ENCODE peak calls at places on chromosome 6, in six cellular contexts. One of them, this sample, is unnamed. For H3K27me3, the result is how much of the 10 kb centered on the place peaks cover.

GRCh38 chr6:75855047-75855446 is 106.0 kb downstream of the MYO6 start:
- DNase-seq in GM23338: peak
- DNase-seq in breast epithelium: no peak
- DNase-seq in MM.1S: peak
- DNase-seq in endothelial cell of umbilical vein: peak
- DNase-seq in lower lobe of right lung: no peak
- DNase-seq in this sample: peak

GRCh38 chr6:39388526-39389371 is 66.2 kb upstream of the KCNK16 start:
- DNase-seq in GM23338: no peak
- DNase-seq in breast epithelium: no peak
- DNase-seq in MM.1S: no peak
- DNase-seq in endothelial cell of umbilical vein: no peak
- DNase-seq in lower lobe of right lung: no peak
- DNase-seq in this sample: no peak

GRCh38 chr6:162055365-162055764 is 672.2 kb downstream of the PRKN start:
- DNase-seq in GM23338: peak
- DNase-seq in breast epithelium: no peak
- DNase-seq in MM.1S: no peak
- DNase-seq in endothelial cell of umbilical vein: no peak
- DNase-seq in lower lobe of right lung: no peak
- DNase-seq in this sample: no peak

GRCh38 chr6:48476257-48476656 is 365.3 kb upstream of the PTCHD4 start:
- DNase-seq in GM23338: peak
- DNase-seq in breast epithelium: no peak
- DNase-seq in MM.1S: no peak
- DNase-seq in endothelial cell of umbilical vein: peak
- DNase-seq in lower lobe of right lung: no peak
- DNase-seq in this sample: peak

GRCh38 chr6:3524461-3524860 is 67.6 kb upstream of the SLC22A23 start:
- DNase-seq in GM23338: no peak
- DNase-seq in breast epithelium: no peak
- DNase-seq in MM.1S: no peak
- DNase-seq in endothelial cell of umbilical vein: no peak
- DNase-seq in lower lobe of right lung: no peak
- DNase-seq in this sample: no peak

GRCh38 chr6:54267798-54268197 is 40.4 kb upstream of the TINAG start:
- DNase-seq in GM23338: peak
- DNase-seq in breast epithelium: no peak
- DNase-seq in MM.1S: peak
- DNase-seq in endothelial cell of umbilical vein: peak
- DNase-seq in lower lobe of right lung: no peak
- DNase-seq in this sample: peak

GRCh38 chr6:89776583-89777233 is 42.9 kb downstream of the MDN1 start:
- DNase-seq in GM23338: no peak
- DNase-seq in breast epithelium: no peak
- DNase-seq in MM.1S: no peak
- DNase-seq in endothelial cell of umbilical vein: no peak
- DNase-seq in lower lobe of right lung: no peak
- DNase-seq in this sample: no peak

GRCh38 chr6:143195349-143195845 is 134.7 kb downstream of the AIG1 start:
- DNase-seq in GM23338: no peak
- DNase-seq in breast epithelium: no peak
- DNase-seq in MM.1S: no peak
- DNase-seq in endothelial cell of umbilical vein: peak
- DNase-seq in lower lobe of right lung: no peak
- DNase-seq in this sample: no peak

GRCh38 chr6:70124882-70125535 is 177.9 kb downstream of the COL9A1 start:
- DNase-seq in GM23338: no peak
- DNase-seq in breast epithelium: no peak
- DNase-seq in MM.1S: no peak
- DNase-seq in endothelial cell of umbilical vein: no peak
- DNase-seq in lower lobe of right lung: no peak
- DNase-seq in this sample: no peak

GRCh38 chr6:138215071-138215470 is 3.2 kb downstream of the PBOV1 start:
- DNase-seq in GM23338: no peak
- DNase-seq in breast epithelium: no peak
- DNase-seq in MM.1S: no peak
- DNase-seq in endothelial cell of umbilical vein: no peak
- DNase-seq in lower lobe of right lung: no peak
- DNase-seq in this sample: no peak

GRCh38 chr6:71855406-71855805 is 30.9 kb upstream of the RIMS1 start:
- DNase-seq in GM23338: no peak
- DNase-seq in breast epithelium: no peak
- DNase-seq in MM.1S: peak
- DNase-seq in endothelial cell of umbilical vein: no peak
- DNase-seq in lower lobe of right lung: no peak
- DNase-seq in this sample: no peak

GRCh38 chr6:165630544-165630953 is 32.5 kb downstream of the PDE10A start:
- DNase-seq in GM23338: no peak
- DNase-seq in breast epithelium: no peak
- DNase-seq in MM.1S: no peak
- DNase-seq in endothelial cell of umbilical vein: peak
- DNase-seq in lower lobe of right lung: no peak
- DNase-seq in this sample: no peak

GRCh38 chr6:147973806-147974205 is 368.8 kb upstream of the SASH1 start:
- DNase-seq in GM23338: no peak
- DNase-seq in breast epithelium: no peak
- DNase-seq in MM.1S: no peak
- DNase-seq in endothelial cell of umbilical vein: no peak
- DNase-seq in lower lobe of right lung: no peak
- DNase-seq in this sample: peak

GRCh38 chr6:73888050-73888449 is 192.0 kb downstream of the CD109 start:
- DNase-seq in GM23338: no peak
- DNase-seq in breast epithelium: no peak
- DNase-seq in MM.1S: no peak
- DNase-seq in endothelial cell of umbilical vein: no peak
- DNase-seq in lower lobe of right lung: no peak
- DNase-seq in this sample: no peak

GRCh38 chr6:42942444-42942843 is 13.2 kb downstream of the CNPY3 start:
- DNase-seq in GM23338: no peak
- DNase-seq in breast epithelium: no peak
- DNase-seq in MM.1S: no peak
- DNase-seq in endothelial cell of umbilical vein: no peak
- DNase-seq in lower lobe of right lung: no peak
- DNase-seq in this sample: no peak

GRCh38 chr6:145349950-145350510 is 385.3 kb downstream of the EPM2A start:
- DNase-seq in GM23338: no peak
- DNase-seq in breast epithelium: no peak
- DNase-seq in MM.1S: peak
- DNase-seq in endothelial cell of umbilical vein: no peak
- DNase-seq in lower lobe of right lung: no peak
- DNase-seq in this sample: no peak

GRCh38 chr6:161242779-161243693 is 30.8 kb downstream of the AGPAT4 start:
- DNase-seq in GM23338: peak
- DNase-seq in breast epithelium: no peak
- DNase-seq in MM.1S: no peak
- DNase-seq in endothelial cell of umbilical vein: no peak
- DNase-seq in lower lobe of right lung: peak
- DNase-seq in this sample: no peak

GRCh38 chr6:7112741-7113313 is 5.1 kb downstream of the RREB1 start:
- DNase-seq in GM23338: no peak
- DNase-seq in breast epithelium: no peak
- DNase-seq in MM.1S: no peak
- DNase-seq in endothelial cell of umbilical vein: no peak
- DNase-seq in lower lobe of right lung: no peak
- DNase-seq in this sample: peak

GRCh38 chr6:20173833-20174796 is 38.2 kb downstream of the MBOAT1 start:
- DNase-seq in GM23338: no peak
- DNase-seq in breast epithelium: no peak
- DNase-seq in MM.1S: no peak
- DNase-seq in endothelial cell of umbilical vein: no peak
- DNase-seq in lower lobe of right lung: no peak
- DNase-seq in this sample: no peak

GRCh38 chr6:96755096-96755495 is 82.2 kb downstream of the GPR63 start:
- DNase-seq in GM23338: no peak
- DNase-seq in breast epithelium: no peak
- DNase-seq in MM.1S: no peak
- DNase-seq in endothelial cell of umbilical vein: no peak
- DNase-seq in lower lobe of right lung: no peak
- DNase-seq in this sample: no peak

GRCh38 chr6:79167931-79168694 is 66.4 kb downstream of the HMGN3 start:
- DNase-seq in GM23338: no peak
- DNase-seq in breast epithelium: no peak
- DNase-seq in MM.1S: no peak
- DNase-seq in endothelial cell of umbilical vein: peak
- DNase-seq in lower lobe of right lung: no peak
- DNase-seq in this sample: no peak

DNA sequence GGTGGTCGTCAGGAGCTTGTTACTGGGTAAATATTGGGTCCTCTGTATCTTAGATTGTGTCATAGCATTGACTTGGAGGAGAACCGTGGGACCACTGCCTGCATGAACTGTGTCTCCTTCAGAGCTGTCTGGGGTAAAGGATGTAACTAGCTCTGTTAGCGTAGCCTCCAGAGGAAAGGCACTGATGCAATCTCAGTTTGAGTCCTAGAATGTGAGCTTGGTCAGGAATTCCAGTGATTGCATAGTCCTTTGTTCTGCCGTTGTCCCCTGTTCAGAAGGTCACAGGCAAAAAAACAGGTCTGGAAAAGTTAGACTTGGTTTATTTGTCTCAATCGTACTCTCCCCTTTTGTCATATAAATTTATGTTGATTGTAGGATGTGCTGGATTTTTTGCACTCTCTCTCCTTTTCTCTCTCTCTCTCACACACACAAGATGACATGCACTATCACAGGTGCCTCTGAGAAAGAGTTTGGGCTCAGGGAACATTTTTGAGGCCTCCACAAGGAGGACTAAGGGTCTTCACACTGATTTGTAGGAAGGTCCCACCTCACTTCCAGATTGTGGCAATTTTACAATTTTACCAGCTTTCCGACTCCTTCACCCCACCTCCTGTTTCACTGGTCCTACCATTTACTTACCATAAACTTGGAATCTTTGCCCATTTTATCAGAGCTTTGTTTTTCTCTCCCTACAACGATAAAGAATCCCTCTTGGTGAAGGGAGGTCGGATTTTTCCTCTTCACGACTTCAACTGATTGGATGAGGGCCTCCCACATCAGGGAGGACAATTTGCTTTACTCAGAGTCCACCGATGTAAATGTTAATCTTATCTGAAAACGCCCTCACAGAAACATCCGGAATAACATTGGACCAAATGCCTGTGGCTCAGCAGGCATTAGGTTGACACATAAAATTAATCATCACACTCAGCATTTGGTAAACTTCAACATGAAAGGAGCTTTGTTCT is 7.0 kb upstream of the DACT2 start:
- DNase-seq in GM23338: peak
- DNase-seq in breast epithelium: no peak
- DNase-seq in MM.1S: no peak
- DNase-seq in endothelial cell of umbilical vein: peak
- DNase-seq in lower lobe of right lung: no peak
- DNase-seq in this sample: no peak
- H3K27me3 ChIP-seq in GM23338: under half
- H3K27me3 ChIP-seq in breast epithelium: under half
- H3K27me3 ChIP-seq in MM.1S: under half
- H3K27me3 ChIP-seq in endothelial cell of umbilical vein: under half
- H3K27me3 ChIP-seq in lower lobe of right lung: under half
- H3K27me3 ChIP-seq in this sample: under half

DNA sequence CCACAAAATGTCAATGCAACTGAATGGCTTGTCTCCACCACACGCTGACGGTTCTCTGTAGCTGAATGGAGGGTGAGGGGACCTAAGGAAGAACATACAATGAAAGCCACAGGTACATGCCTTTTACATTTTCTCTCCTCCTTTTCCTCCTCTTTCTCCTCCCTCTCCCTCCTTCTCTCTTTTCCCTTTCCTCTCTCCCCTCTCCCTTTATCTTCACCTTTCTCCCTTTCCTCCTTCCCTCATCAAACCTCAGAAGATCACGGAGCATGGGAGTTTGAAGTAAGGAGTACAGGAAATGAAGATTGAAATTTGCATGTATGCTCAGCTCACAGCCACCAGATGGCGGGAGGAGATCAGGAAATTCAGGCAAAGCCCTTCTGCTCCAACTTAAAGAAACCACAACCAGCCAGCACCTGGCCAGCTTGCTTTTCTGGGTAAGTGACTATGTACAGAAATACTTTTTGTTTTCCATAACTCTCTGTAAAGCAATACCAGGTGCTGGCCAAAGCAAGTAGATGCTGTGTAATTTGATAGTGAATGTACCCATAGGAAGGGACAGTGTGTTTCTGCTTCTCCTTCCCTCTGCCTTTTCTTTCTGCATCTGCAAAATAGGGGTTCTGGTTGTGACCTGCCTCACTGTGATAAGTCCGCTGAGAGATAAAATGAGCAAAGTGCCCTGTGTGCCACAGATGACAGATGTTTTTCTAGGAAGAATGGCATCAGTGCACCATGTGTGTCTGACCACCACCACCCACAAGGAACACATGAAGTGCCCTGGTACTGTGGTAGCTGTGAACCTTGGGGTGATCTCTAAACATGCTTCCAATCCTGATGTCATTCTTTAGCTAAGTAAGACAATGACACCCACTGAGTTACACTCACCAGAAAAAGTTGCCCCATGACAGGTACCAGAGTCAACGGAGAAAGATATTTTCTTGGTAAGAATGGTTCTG is 18.6 kb upstream of the FOXO3 start:
- DNase-seq in GM23338: peak
- DNase-seq in breast epithelium: peak
- DNase-seq in MM.1S: peak
- DNase-seq in endothelial cell of umbilical vein: peak
- DNase-seq in lower lobe of right lung: peak
- DNase-seq in this sample: peak
- H3K27ac ChIP-seq in GM23338: no peak
- H3K27ac ChIP-seq in breast epithelium: no peak
- H3K27ac ChIP-seq in MM.1S: peak
- H3K27ac ChIP-seq in endothelial cell of umbilical vein: no peak
- H3K27ac ChIP-seq in lower lobe of right lung: no peak
- H3K27ac ChIP-seq in this sample: no peak

GRCh38 chr6:109454483-109455160 is 950 bp downstream of the MICAL1 start:
- DNase-seq in GM23338: peak
- DNase-seq in breast epithelium: peak
- DNase-seq in MM.1S: peak
- DNase-seq in endothelial cell of umbilical vein: no peak
- DNase-seq in lower lobe of right lung: peak
- DNase-seq in this sample: no peak
- TF ChIP-seq CTCF in GM23338: no peak
- TF ChIP-seq CTCF in breast epithelium: no peak
- TF ChIP-seq CTCF in MM.1S: no peak
- TF ChIP-seq CTCF in endothelial cell of umbilical vein: no peak
- TF ChIP-seq CTCF in lower lobe of right lung: no peak
- TF ChIP-seq CTCF in this sample: no peak

DNA sequence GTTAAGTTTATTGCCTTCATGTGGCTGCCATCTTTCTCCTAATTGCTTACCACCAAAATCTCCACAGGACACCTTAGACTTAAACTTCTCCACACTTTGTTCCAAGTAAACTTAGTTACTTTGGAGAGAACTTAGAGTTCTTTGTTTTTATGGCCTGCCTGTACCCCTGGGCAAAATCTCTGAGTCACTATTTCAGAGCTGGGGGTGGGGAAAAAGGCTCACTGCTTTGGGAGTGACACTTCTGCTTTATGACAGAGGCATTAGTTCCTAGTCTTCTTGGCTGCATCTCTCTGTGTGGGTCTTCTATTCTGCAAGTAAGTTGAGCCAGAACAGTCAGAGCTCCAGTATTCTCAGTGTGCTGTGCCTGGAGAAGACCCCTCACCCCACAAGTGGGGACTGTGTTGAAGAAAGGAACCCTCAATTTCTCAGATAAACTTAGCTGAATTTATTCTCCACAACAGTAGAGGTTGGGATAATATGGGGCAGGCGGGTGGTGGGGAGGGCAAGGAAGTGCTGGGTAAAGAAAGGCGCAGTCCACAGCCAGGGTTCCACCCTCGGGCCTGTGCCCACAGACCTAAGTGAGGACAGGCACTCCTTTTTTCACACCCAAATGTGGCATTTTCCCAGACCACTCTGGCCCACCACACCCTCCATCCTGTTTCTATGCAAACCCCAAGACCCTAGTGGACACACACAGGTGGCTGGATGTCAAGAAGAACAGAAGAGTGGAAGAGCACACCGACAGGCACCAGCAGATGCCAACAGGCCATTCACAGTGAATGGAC is 636.6 kb upstream of the MAN1A1 start:
- DNase-seq in GM23338: no peak
- DNase-seq in breast epithelium: no peak
- DNase-seq in MM.1S: no peak
- DNase-seq in endothelial cell of umbilical vein: no peak
- DNase-seq in lower lobe of right lung: no peak
- DNase-seq in this sample: no peak
- H3K27me3 ChIP-seq in GM23338: under half
- H3K27me3 ChIP-seq in breast epithelium: under half
- H3K27me3 ChIP-seq in MM.1S: under half
- H3K27me3 ChIP-seq in endothelial cell of umbilical vein: under half
- H3K27me3 ChIP-seq in lower lobe of right lung: under half
- H3K27me3 ChIP-seq in this sample: under half